ENCODE peak calls at places on chromosomes 4 and X, in seven cellular contexts. R is T-helper 9 cell; L is kidney glomerular epithelial cell; U is substantia nigra; I is NCI-H146; S is activated CD4-positive, alpha-beta T cell treated with anti-CD3 and anti-CD28 coated beads for 24 hours; V is kidney epithelial cell. H is an unnamed sample.
A peak's percentile ranks its signal among the peaks of the same experiment; 100 is the strongest.

GRCh38 chrX:113551919-113552318 is 711.3 kb upstream of the AMOT start:
- DNase-seq in I (peak; percentile 12), R (no peak), V (no peak), L (no peak), U (no peak), S (no peak), H (no peak)

GRCh38 chrX:151902813-151903591 is 9.7 kb upstream of the MAGEA4 start:
- DNase-seq in R (no peak), S (no peak), U (no peak), V (peak; percentile 62), I (no peak), L (no peak), H (no peak)

GRCh38 chr4:145939856-145940255 is 1.2 kb upstream of the ZNF827 start:
- DNase-seq in L (no peak), R (no peak), U (no peak), I (no peak), S (no peak), V (no peak), H (no peak)

GRCh38 chr4:176193898-176194297 is 1.5 kb downstream of the SPATA4 start:
- DNase-seq in R (no peak), S (peak; percentile 15), I (no peak), L (peak; percentile 36), V (no peak), U (no peak), H (no peak)

GRCh38 chrX:97234471-97235097 is 350.9 kb downstream of the RPA4 start:
- DNase-seq in R (no peak), S (no peak), I (no peak), U (no peak), L (no peak), V (no peak), H (no peak)

GRCh38 chr4:4269856-4270255 is 20.1 kb downstream of the LYAR start:
- DNase-seq in U (no peak), S (no peak), I (no peak), R (peak; percentile 27), V (no peak), L (no peak), H (no peak)

GRCh38 chrX:24672701-24673190 is 21.0 kb upstream of the POLA1 start:
- DNase-seq in S (no peak), V (no peak), L (no peak), I (no peak), R (no peak), U (no peak), H (no peak)

GRCh38 chr4:93084599-93085305 is 743.8 kb upstream of the ATOH1 start:
- DNase-seq in I (no peak), R (no peak), V (no peak), L (no peak), S (no peak), U (no peak), H (no peak)

GRCh38 chr4:108301583-108302256 is 133.0 kb upstream of the LEF1 start:
- DNase-seq in V (no peak), I (no peak), R (no peak), U (no peak), L (no peak), S (no peak), H (no peak)

GRCh38 chr4:149790172-149790907 is 25.3 kb downstream of the IQCM start:
- DNase-seq in R (no peak), S (no peak), I (no peak), L (no peak), V (no peak), U (no peak), H (no peak)

GRCh38 chr4:172232966-172233365 is 419.8 kb downstream of the GALNTL6 start:
- DNase-seq in I (peak; percentile 2), U (no peak), V (no peak), L (no peak), S (no peak), R (no peak), H (no peak)

GRCh38 chr4:174429701-174430100 is 92.6 kb downstream of the HPGD start:
- DNase-seq in V (peak; percentile 81), U (no peak), R (no peak), L (peak; percentile 82), S (no peak), I (no peak), H (no peak)

GRCh38 chr4:77745792-77746191 is 73.4 kb downstream of the CNOT6L start:
- DNase-seq in I (no peak), V (no peak), S (no peak), U (no peak), L (no peak), R (no peak), H (no peak)

GRCh38 chr4:159142254-159142653 is 39.4 kb downstream of the RAPGEF2 start:
- DNase-seq in R (no peak), S (no peak), V (no peak), L (no peak), I (no peak), U (no peak), H (no peak)

GRCh38 chrX:154021131-154021611 is 1.5 kb upstream of the IRAK1 start:
- DNase-seq in R (no peak), I (no peak), U (no peak), S (no peak), L (no peak), V (peak; percentile 31), H (no peak)

GRCh38 chrX:84907324-84907946 is 96.2 kb upstream of the APOOL start:
- DNase-seq in U (no peak), R (no peak), S (no peak), I (peak; percentile 18), L (no peak), V (no peak), H (no peak)

GRCh38 chr4:48767055-48767454 is 13.0 kb downstream of the FRYL start:
- DNase-seq in I (no peak), V (no peak), S (no peak), R (no peak), U (no peak), L (no peak), H (no peak)

GRCh38 chr4:17013382-17014006 is 115.0 kb upstream of the LDB2 start:
- DNase-seq in V (no peak), S (no peak), L (no peak), U (no peak), R (no peak), I (no peak), H (no peak)

GRCh38 chr4:25313194-25313895 is 771 bp downstream of the ZCCHC4 start:
- DNase-seq in R (no peak), V (no peak), I (peak; percentile 8), U (no peak), L (peak; percentile 13), S (no peak), H (no peak)

GRCh38 chr4:128835498-128836222 is 26.2 kb downstream of the JADE1 start:
- DNase-seq in S (no peak), U (peak; percentile 2), L (no peak), V (no peak), I (no peak), R (no peak), H (no peak)

GRCh38 chr4:80385397-80386280 is 50.1 kb downstream of the CFAP299 start:
- DNase-seq in R (no peak), L (no peak), U (no peak), S (no peak), I (no peak), V (no peak), H (no peak)

GRCh38 chr4:20095805-20096541 is 155.7 kb upstream of the SLIT2 start:
- DNase-seq in V (no peak), L (no peak), S (no peak), R (no peak), U (no peak), I (no peak), H (no peak)